ENCODE peak calls at places on chromosomes 12 and 14, in ten cellular contexts. One of them, this sample, is unnamed.

GRCh38 chr14:92495041-92495440 is 18.5 kb upstream of the RIN3 start:
- DNase-seq in WTC11: no peak
- DNase-seq in pancreas: no peak
- DNase-seq in nephron progenitor cell: no peak
- DNase-seq in right atrium auricular region: no peak
- DNase-seq in cardiac fibroblast: peak
- DNase-seq in left lung: no peak
- DNase-seq in neural crest cell: no peak
- DNase-seq in AG10803: peak
- DNase-seq in AG09309: no peak
- DNase-seq in this sample: no peak

GRCh38 chr12:29104495-29104894 is 44.6 kb upstream of the FAR2 start:
- DNase-seq in WTC11: no peak
- DNase-seq in pancreas: no peak
- DNase-seq in nephron progenitor cell: no peak
- DNase-seq in right atrium auricular region: no peak
- DNase-seq in cardiac fibroblast: no peak
- DNase-seq in left lung: no peak
- DNase-seq in neural crest cell: no peak
- DNase-seq in AG10803: no peak
- DNase-seq in AG09309: no peak
- DNase-seq in this sample: no peak

GRCh38 chr14:34568803-34569202 is 29.3 kb upstream of the EAPP start:
- DNase-seq in WTC11: no peak
- DNase-seq in pancreas: no peak
- DNase-seq in nephron progenitor cell: no peak
- DNase-seq in right atrium auricular region: no peak
- DNase-seq in cardiac fibroblast: no peak
- DNase-seq in left lung: peak
- DNase-seq in neural crest cell: no peak
- DNase-seq in AG10803: no peak
- DNase-seq in AG09309: no peak
- DNase-seq in this sample: no peak

GRCh38 chr14:28157887-28158791 is 608.4 kb upstream of the FOXG1 start:
- DNase-seq in WTC11: no peak
- DNase-seq in pancreas: no peak
- DNase-seq in nephron progenitor cell: no peak
- DNase-seq in right atrium auricular region: no peak
- DNase-seq in cardiac fibroblast: no peak
- DNase-seq in left lung: no peak
- DNase-seq in neural crest cell: no peak
- DNase-seq in AG10803: no peak
- DNase-seq in AG09309: no peak
- DNase-seq in this sample: no peak

GRCh38 chr12:47022296-47022695 is 57.1 kb upstream of the PCED1B start:
- DNase-seq in WTC11: no peak
- DNase-seq in pancreas: no peak
- DNase-seq in nephron progenitor cell: no peak
- DNase-seq in right atrium auricular region: no peak
- DNase-seq in cardiac fibroblast: peak
- DNase-seq in left lung: no peak
- DNase-seq in neural crest cell: no peak
- DNase-seq in AG10803: peak
- DNase-seq in AG09309: no peak
- DNase-seq in this sample: peak

GRCh38 chr14:101817511-101818001 is 56.0 kb downstream of the PPP2R5C start:
- DNase-seq in WTC11: no peak
- DNase-seq in pancreas: no peak
- DNase-seq in nephron progenitor cell: no peak
- DNase-seq in right atrium auricular region: no peak
- DNase-seq in cardiac fibroblast: no peak
- DNase-seq in left lung: no peak
- DNase-seq in neural crest cell: no peak
- DNase-seq in AG10803: no peak
- DNase-seq in AG09309: no peak
- DNase-seq in this sample: no peak

GRCh38 chr14:68675233-68675577 is 117.7 kb downstream of the ZFP36L1 start:
- DNase-seq in WTC11: no peak
- DNase-seq in pancreas: no peak
- DNase-seq in nephron progenitor cell: no peak
- DNase-seq in right atrium auricular region: no peak
- DNase-seq in cardiac fibroblast: no peak
- DNase-seq in left lung: no peak
- DNase-seq in neural crest cell: no peak
- DNase-seq in AG10803: peak
- DNase-seq in AG09309: no peak
- DNase-seq in this sample: peak

GRCh38 chr14:36747411-36748184 is 85.9 kb downstream of the PAX9 start:
- DNase-seq in WTC11: no peak
- DNase-seq in pancreas: no peak
- DNase-seq in nephron progenitor cell: no peak
- DNase-seq in right atrium auricular region: no peak
- DNase-seq in cardiac fibroblast: no peak
- DNase-seq in left lung: no peak
- DNase-seq in neural crest cell: no peak
- DNase-seq in AG10803: peak
- DNase-seq in AG09309: no peak
- DNase-seq in this sample: peak

GRCh38 chr14:99808515-99808914 is 15.3 kb downstream of the EML1 start:
- DNase-seq in WTC11: no peak
- DNase-seq in pancreas: no peak
- DNase-seq in nephron progenitor cell: no peak
- DNase-seq in right atrium auricular region: no peak
- DNase-seq in cardiac fibroblast: peak
- DNase-seq in left lung: no peak
- DNase-seq in neural crest cell: no peak
- DNase-seq in AG10803: peak
- DNase-seq in AG09309: no peak
- DNase-seq in this sample: peak
- TF ChIP-seq CTCF in WTC11: no peak
- TF ChIP-seq CTCF in pancreas: no peak
- TF ChIP-seq CTCF in nephron progenitor cell: no peak
- TF ChIP-seq CTCF in right atrium auricular region: no peak
- TF ChIP-seq CTCF in cardiac fibroblast: no peak
- TF ChIP-seq CTCF in left lung: no peak
- TF ChIP-seq CTCF in neural crest cell: no peak
- TF ChIP-seq CTCF in AG10803: peak
- TF ChIP-seq CTCF in AG09309: no peak
- TF ChIP-seq CTCF in this sample: no peak

GRCh38 chr12:49068879-49069506 is 786 bp downstream of the RHEBL1 start:
- DNase-seq in WTC11: no peak
- DNase-seq in pancreas: no peak
- DNase-seq in nephron progenitor cell: peak
- DNase-seq in right atrium auricular region: no peak
- DNase-seq in cardiac fibroblast: no peak
- DNase-seq in left lung: no peak
- DNase-seq in neural crest cell: no peak
- DNase-seq in AG10803: no peak
- DNase-seq in AG09309: no peak
- DNase-seq in this sample: no peak

GRCh38 chr12:49066120-49066519 is 3.7 kb downstream of the RHEBL1 start:
- DNase-seq in WTC11: no peak
- DNase-seq in pancreas: no peak
- DNase-seq in nephron progenitor cell: no peak
- DNase-seq in right atrium auricular region: no peak
- DNase-seq in cardiac fibroblast: no peak
- DNase-seq in left lung: no peak
- DNase-seq in neural crest cell: no peak
- DNase-seq in AG10803: no peak
- DNase-seq in AG09309: no peak
- DNase-seq in this sample: no peak

GRCh38 chr12:49070971-49071370 is 1.2 kb upstream of the RHEBL1 start:
- DNase-seq in WTC11: no peak
- DNase-seq in pancreas: no peak
- DNase-seq in nephron progenitor cell: no peak
- DNase-seq in right atrium auricular region: no peak
- DNase-seq in cardiac fibroblast: no peak
- DNase-seq in left lung: no peak
- DNase-seq in neural crest cell: no peak
- DNase-seq in AG10803: no peak
- DNase-seq in AG09309: no peak
- DNase-seq in this sample: no peak

GRCh38 chr12:49064767-49065152 is 4.2 kb upstream of the KMT2D start:
- DNase-seq in WTC11: no peak
- DNase-seq in pancreas: no peak
- DNase-seq in nephron progenitor cell: no peak
- DNase-seq in right atrium auricular region: no peak
- DNase-seq in cardiac fibroblast: no peak
- DNase-seq in left lung: no peak
- DNase-seq in neural crest cell: no peak
- DNase-seq in AG10803: no peak
- DNase-seq in AG09309: no peak
- DNase-seq in this sample: no peak

GRCh38 chr12:49069507-49070346 is at the start of gene RHEBL1:
- DNase-seq in WTC11: peak
- DNase-seq in pancreas: peak
- DNase-seq in nephron progenitor cell: peak
- DNase-seq in right atrium auricular region: peak
- DNase-seq in cardiac fibroblast: peak
- DNase-seq in left lung: peak
- DNase-seq in neural crest cell: peak
- DNase-seq in AG10803: peak
- DNase-seq in AG09309: peak
- DNase-seq in this sample: peak
- TF ChIP-seq CTCF in WTC11: no peak
- TF ChIP-seq CTCF in pancreas: no peak
- TF ChIP-seq CTCF in nephron progenitor cell: no peak
- TF ChIP-seq CTCF in right atrium auricular region: no peak
- TF ChIP-seq CTCF in cardiac fibroblast: peak
- TF ChIP-seq CTCF in left lung: no peak
- TF ChIP-seq CTCF in neural crest cell: no peak
- TF ChIP-seq CTCF in AG10803: peak
- TF ChIP-seq CTCF in AG09309: peak
- TF ChIP-seq CTCF in this sample: peak

GRCh38 chr14:59583755-59584154 is 7.1 kb upstream of the CCDC175 start:
- DNase-seq in WTC11: no peak
- DNase-seq in pancreas: no peak
- DNase-seq in nephron progenitor cell: no peak
- DNase-seq in right atrium auricular region: no peak
- DNase-seq in cardiac fibroblast: peak
- DNase-seq in left lung: peak
- DNase-seq in neural crest cell: no peak
- DNase-seq in AG10803: peak
- DNase-seq in AG09309: peak
- DNase-seq in this sample: peak

GRCh38 chr14:59588136-59588535 is 11.5 kb upstream of the CCDC175 start:
- DNase-seq in WTC11: no peak
- DNase-seq in pancreas: no peak
- DNase-seq in nephron progenitor cell: no peak
- DNase-seq in right atrium auricular region: no peak
- DNase-seq in cardiac fibroblast: no peak
- DNase-seq in left lung: no peak
- DNase-seq in neural crest cell: no peak
- DNase-seq in AG10803: no peak
- DNase-seq in AG09309: no peak
- DNase-seq in this sample: no peak

GRCh38 chr14:59582161-59582560 is 5.5 kb upstream of the CCDC175 start:
- DNase-seq in WTC11: no peak
- DNase-seq in pancreas: no peak
- DNase-seq in nephron progenitor cell: no peak
- DNase-seq in right atrium auricular region: no peak
- DNase-seq in cardiac fibroblast: no peak
- DNase-seq in left lung: no peak
- DNase-seq in neural crest cell: no peak
- DNase-seq in AG10803: no peak
- DNase-seq in AG09309: no peak
- DNase-seq in this sample: no peak

GRCh38 chr14:59585891-59586554 is 9.4 kb upstream of the CCDC175 start:
- DNase-seq in WTC11: no peak
- DNase-seq in pancreas: no peak
- DNase-seq in nephron progenitor cell: no peak
- DNase-seq in right atrium auricular region: no peak
- DNase-seq in cardiac fibroblast: peak
- DNase-seq in left lung: no peak
- DNase-seq in neural crest cell: no peak
- DNase-seq in AG10803: peak
- DNase-seq in AG09309: peak
- DNase-seq in this sample: no peak

DNA sequence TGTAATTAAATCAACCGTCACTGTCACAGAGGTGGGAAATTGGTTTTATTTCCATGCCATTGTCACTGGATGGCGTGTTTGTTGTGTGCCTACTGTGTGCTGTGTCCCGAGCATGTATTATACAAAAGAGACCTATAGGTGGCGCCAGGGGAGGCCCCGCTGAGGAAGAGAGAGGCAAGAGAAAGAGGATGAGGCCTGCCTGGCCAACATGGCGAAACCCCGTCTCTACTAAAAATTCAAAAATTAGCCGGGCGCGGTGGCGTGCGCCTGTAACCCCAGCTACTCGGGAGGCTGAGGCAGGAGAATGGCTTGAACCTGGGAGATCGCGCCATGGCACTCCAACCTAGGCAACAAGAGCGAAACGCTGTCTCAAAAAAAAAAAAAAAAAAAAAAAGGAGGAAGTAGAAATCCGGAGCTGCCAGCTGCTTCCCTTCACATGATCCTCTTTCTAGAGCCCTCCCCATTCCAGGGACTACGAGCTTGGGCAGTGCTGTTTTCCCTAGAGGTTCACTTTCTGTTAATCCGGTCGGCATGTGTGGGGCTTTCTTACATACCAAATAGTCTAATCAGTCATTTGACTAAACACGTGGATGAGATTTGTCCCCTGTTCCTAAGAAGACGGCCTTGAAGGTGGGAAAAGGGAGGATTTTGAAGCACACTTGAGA is 6.4 kb upstream of the CCDC175 start:
- DNase-seq in WTC11: peak
- DNase-seq in pancreas: no peak
- DNase-seq in nephron progenitor cell: no peak
- DNase-seq in right atrium auricular region: no peak
- DNase-seq in cardiac fibroblast: no peak
- DNase-seq in left lung: peak
- DNase-seq in neural crest cell: no peak
- DNase-seq in AG10803: no peak
- DNase-seq in AG09309: no peak
- DNase-seq in this sample: no peak
- TF ChIP-seq CTCF in WTC11: peak
- TF ChIP-seq CTCF in pancreas: no peak
- TF ChIP-seq CTCF in nephron progenitor cell: no peak
- TF ChIP-seq CTCF in right atrium auricular region: no peak
- TF ChIP-seq CTCF in cardiac fibroblast: no peak
- TF ChIP-seq CTCF in left lung: no peak
- TF ChIP-seq CTCF in neural crest cell: no peak
- TF ChIP-seq CTCF in AG10803: no peak
- TF ChIP-seq CTCF in AG09309: no peak
- TF ChIP-seq CTCF in this sample: no peak

DNA sequence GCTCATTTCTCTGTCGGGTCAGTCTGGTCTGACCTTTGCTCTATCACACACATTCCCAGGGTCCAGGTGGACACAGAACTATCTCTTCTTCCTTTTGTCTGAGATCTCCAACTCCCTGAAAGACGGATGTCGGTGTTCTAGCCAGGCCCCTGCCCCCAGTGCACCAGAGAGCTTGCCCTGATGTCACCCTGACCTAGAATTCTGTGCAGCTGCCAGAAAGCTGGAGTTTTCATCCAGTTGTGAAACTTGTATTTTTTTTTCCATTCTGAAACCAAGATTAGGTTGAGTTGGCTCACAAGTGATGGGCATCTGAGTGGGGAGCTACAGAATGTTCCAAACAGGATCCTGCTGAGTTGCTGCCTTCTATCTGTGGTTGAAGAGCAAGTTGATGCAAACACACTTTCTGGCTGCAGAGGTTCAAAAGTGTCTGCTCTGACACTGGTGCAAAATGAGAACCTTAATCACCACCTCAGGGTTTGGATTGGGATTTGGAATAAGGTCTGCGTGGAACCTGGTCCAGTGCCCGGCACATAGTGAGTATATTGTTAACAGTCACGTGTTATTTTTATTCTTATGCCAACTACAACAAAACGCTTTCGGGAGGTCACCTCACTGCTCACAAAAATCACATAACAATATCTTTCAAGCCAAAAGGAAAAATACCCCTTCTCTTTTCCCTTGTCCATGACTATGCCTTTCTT is 211.5 kb downstream of the SLC15A4 start:
- DNase-seq in WTC11: no peak
- DNase-seq in pancreas: no peak
- DNase-seq in nephron progenitor cell: no peak
- DNase-seq in right atrium auricular region: no peak
- DNase-seq in cardiac fibroblast: no peak
- DNase-seq in left lung: no peak
- DNase-seq in neural crest cell: no peak
- DNase-seq in AG10803: no peak
- DNase-seq in AG09309: no peak
- DNase-seq in this sample: peak
- TF ChIP-seq CTCF in WTC11: no peak
- TF ChIP-seq CTCF in pancreas: no peak
- TF ChIP-seq CTCF in nephron progenitor cell: no peak
- TF ChIP-seq CTCF in right atrium auricular region: no peak
- TF ChIP-seq CTCF in cardiac fibroblast: no peak
- TF ChIP-seq CTCF in left lung: no peak
- TF ChIP-seq CTCF in neural crest cell: no peak
- TF ChIP-seq CTCF in AG10803: no peak
- TF ChIP-seq CTCF in AG09309: no peak
- TF ChIP-seq CTCF in this sample: no peak